ENCODE peak calls at places on chromosomes 16 and 17, in six cellular contexts. D is HAP-1, X is fibroblast of pulmonary artery, Y is Peyer's patch, T is sigmoid colon, R is stomach. G is an unnamed sample.

GRCh38 chr17:63445571-63446217 is 412 bp downstream of the CYB561 start:
- DNase-seq in R (peak; percentile 69), Y (peak; percentile 64), T (no peak), D (peak; percentile 64), X (peak; percentile 38), G (no peak)

GRCh38 chr16:25855063-25855462 is 163.3 kb downstream of the HS3ST4 start:
- DNase-seq in X (no peak), R (no peak), D (no peak), T (no peak), Y (no peak), G (no peak)

GRCh38 chr16:1403036-1403435 is 11.5 kb downstream of the UNKL start:
- DNase-seq in D (no peak), T (no peak), X (no peak), Y (no peak), R (no peak), G (no peak)

GRCh38 chr17:72116692-72117469 is 3.9 kb upstream of the SOX9 start:
- DNase-seq in D (no peak), T (no peak), Y (peak; percentile 52), R (no peak), X (peak; percentile 34), G (no peak)

GRCh38 chr17:83073389-83074063 is 5.9 kb upstream of the METRNL start:
- DNase-seq in X (no peak), T (no peak), D (no peak), Y (peak; percentile 90), R (peak; percentile 77), G (no peak)

GRCh38 chr17:80426671-80427326 is 11.8 kb downstream of the ENDOV start:
- DNase-seq in Y (peak; percentile 86), R (peak; percentile 79), D (peak; percentile 47), X (peak; percentile 63), T (peak; percentile 79), G (peak; percentile 61)

GRCh38 chr17:44444735-44445105 is 55.3 kb upstream of the ITGA2B start:
- DNase-seq in R (no peak), T (no peak), Y (no peak), X (peak; percentile 28), D (no peak), G (no peak)

GRCh38 chr16:4271176-4272113 is 1.4 kb downstream of the TFAP4 start:
- DNase-seq in Y (peak; percentile 97), D (peak; percentile 94), X (peak; percentile 91), T (peak; percentile 94), R (peak; percentile 92), G (peak; percentile 53)

GRCh38 chr16:80806957-80807356 is 2.6 kb upstream of the CDYL2 start:
- DNase-seq in Y (no peak), X (peak; percentile 76), D (no peak), T (no peak), R (no peak), G (no peak)

GRCh38 chr17:69300222-69300621 is 26.7 kb downstream of the ABCA5 start:
- DNase-seq in X (peak; percentile 52), Y (no peak), R (no peak), T (no peak), D (no peak), G (no peak)

GRCh38 chr17:77400445-77400870 is 259.7 kb downstream of the SEC14L1 start:
- DNase-seq in D (no peak), X (no peak), T (no peak), Y (peak; percentile 82), R (peak; percentile 54), G (no peak)

GRCh38 chr16:728131-728889 is 1.4 kb downstream of the HAGHL start:
- DNase-seq in Y (peak; percentile 91), D (peak; percentile 82), R (peak; percentile 69), X (peak; percentile 73), T (peak; percentile 83), G (no peak)

G was measured in cerebellar nuclear complex.